ENCODE peak calls at places on chromosome 9, in ten cellular contexts. K, Y, G, N, Z, I, L, R, E and T are unnamed samples.

GRCh38 chr9:129481824-129482511 is 138.9 kb downstream of the C9orf50 start:
- DNase-seq in Z (no peak), N (peak), R (peak), L (peak), G (no peak), I (peak), Y (no peak), K (no peak), E (no peak), T (no peak)

GRCh38 chr9:89797970-89798369 is 193.2 kb downstream of the GADD45G start:
- DNase-seq in L (no peak), R (no peak), N (no peak), Z (no peak), I (no peak), G (no peak), Y (no peak), E (no peak), K (no peak), T (no peak)

GRCh38 chr9:4297795-4298254 is 2.0 kb downstream of the GLIS3 start:
- DNase-seq in R (peak), Y (peak), L (peak), Z (no peak), N (peak), K (peak), I (peak), E (no peak), G (peak), T (peak)

GRCh38 chr9:35272989-35273388 is 111.2 kb downstream of the UNC13B start:
- DNase-seq in K (no peak), I (peak), G (no peak), E (no peak), Z (no peak), R (no peak), Y (no peak), L (no peak), N (no peak), T (no peak)

GRCh38 chr9:108972186-108972585 is 38.0 kb downstream of the ABITRAM start:
- DNase-seq in I (no peak), Y (no peak), L (no peak), Z (no peak), R (no peak), G (no peak), K (no peak), N (no peak), E (no peak), T (no peak)

GRCh38 chr9:93585259-93585658 is 8.9 kb downstream of the PHF2 start:
- DNase-seq in L (no peak), E (no peak), Y (no peak), N (no peak), R (no peak), G (no peak), K (no peak), I (no peak), Z (no peak), T (no peak)

GRCh38 chr9:126375386-126375785 is 48.8 kb downstream of the MVB12B start:
- DNase-seq in Z (no peak), K (no peak), G (no peak), R (no peak), E (no peak), Y (no peak), L (no peak), N (no peak), I (peak), T (peak)

GRCh38 chr9:71895122-71895521 is 15.9 kb downstream of the ABHD17B start:
- DNase-seq in R (peak), E (peak), G (no peak), Z (no peak), N (no peak), L (no peak), I (peak), Y (no peak), K (no peak), T (no peak)

GRCh38 chr9:81861644-81862043 is 66.6 kb upstream of the SPATA31D4 start:
- DNase-seq in K (peak), N (no peak), I (peak), E (no peak), Z (no peak), L (no peak), R (peak), G (no peak), Y (no peak), T (no peak)

GRCh38 chr9:12956805-12957204 is 182.0 kb downstream of the LURAP1L start:
- DNase-seq in N (no peak), E (no peak), L (no peak), K (no peak), R (no peak), I (no peak), Y (no peak), Z (no peak), G (no peak), T (no peak)

GRCh38 chr9:104765138-104765537 is 1.2 kb downstream of the NIPSNAP3B start:
- DNase-seq in I (no peak), K (no peak), E (no peak), Y (no peak), N (no peak), Z (no peak), R (no peak), G (no peak), L (no peak), T (no peak)

GRCh38 chr9:34606908-34607307 is 5.0 kb downstream of the RPP25L start:
- DNase-seq in L (no peak), Z (no peak), R (no peak), I (no peak), Y (no peak), N (no peak), G (no peak), K (no peak), E (no peak), T (no peak)

GRCh38 chr9:120610975-120611689 is 31.2 kb upstream of the CDK5RAP2 start:
- DNase-seq in Z (no peak), K (no peak), G (no peak), Y (no peak), R (no peak), E (no peak), N (no peak), L (no peak), I (no peak), T (no peak)

GRCh38 chr9:11319477-11320060 is 706.8 kb upstream of the PTPRD start:
- DNase-seq in I (peak), K (no peak), E (peak), L (no peak), Y (no peak), Z (no peak), G (no peak), R (peak), N (no peak), T (peak)

GRCh38 chr9:99013550-99013949 is 69.8 kb downstream of the COL15A1 start:
- DNase-seq in L (no peak), Y (no peak), N (no peak), I (no peak), E (no peak), G (no peak), R (no peak), K (no peak), Z (no peak), T (no peak)

GRCh38 chr9:93899609-93900435 is 55.3 kb downstream of the BARX1 start:
- DNase-seq in R (no peak), Z (peak), E (no peak), Y (no peak), I (no peak), G (no peak), N (peak), K (no peak), L (no peak), T (no peak)

GRCh38 chr9:98807070-98807810 is at the start of gene GALNT12:
- DNase-seq in G (no peak), E (peak), N (no peak), Z (peak), K (peak), R (no peak), I (no peak), Y (peak), L (no peak), T (peak)

GRCh38 chr9:14415947-14416346 is 102.0 kb upstream of the NFIB start:
- DNase-seq in L (no peak), N (no peak), Z (no peak), I (peak), R (no peak), K (no peak), Y (no peak), E (no peak), G (no peak), T (no peak)

GRCh38 chr9:124657526-124657925 is 113.6 kb downstream of the NR6A1 start:
- DNase-seq in N (no peak), Y (no peak), E (no peak), G (no peak), R (no peak), Z (no peak), K (no peak), I (no peak), L (no peak), T (no peak)

GRCh38 chr9:114364123-114364522 is 23.7 kb downstream of the AKNA start:
- DNase-seq in I (peak), Y (no peak), K (no peak), R (peak), L (no peak), E (no peak), Z (no peak), G (no peak), N (no peak), T (no peak)

GRCh38 chr9:18658764-18659705 is 185.1 kb downstream of the ADAMTSL1 start:
- DNase-seq in Y (no peak), I (peak), K (no peak), L (no peak), E (no peak), R (peak), Z (no peak), G (no peak), N (no peak), T (no peak)

GRCh38 chr9:132040808-132041207 is 38.9 kb downstream of the MED27 start:
- DNase-seq in R (no peak), Z (no peak), N (no peak), K (no peak), I (no peak), L (no peak), G (no peak), Y (no peak), E (no peak), T (no peak)
- TF ChIP-seq CTCF in R (no peak), Z (no peak), N (no peak), K (no peak), I (no peak), L (no peak), G (no peak), Y (no peak), E (no peak), T (no peak)

GRCh38 chr9:123434619-123435240 is 78.7 kb downstream of the CRB2 start:
- DNase-seq in K (peak), Y (no peak), E (no peak), Z (no peak), G (no peak), L (no peak), I (no peak), R (no peak), N (no peak), T (peak)
- TF ChIP-seq CTCF in K (no peak), Y (no peak), E (no peak), Z (no peak), G (no peak), L (no peak), I (no peak), R (no peak), N (no peak), T (no peak)

GRCh38 chr9:15617782-15618181 is 64.9 kb downstream of the CCDC171 start:
- DNase-seq in I (no peak), N (no peak), L (no peak), R (no peak), K (no peak), Y (no peak), Z (no peak), G (no peak), E (no peak), T (no peak)

GRCh38 chr9:15618540-15619331 is 65.9 kb downstream of the CCDC171 start:
- DNase-seq in I (no peak), Y (no peak), Z (no peak), K (no peak), L (no peak), R (no peak), E (no peak), G (no peak), N (no peak), T (no peak)

DNA sequence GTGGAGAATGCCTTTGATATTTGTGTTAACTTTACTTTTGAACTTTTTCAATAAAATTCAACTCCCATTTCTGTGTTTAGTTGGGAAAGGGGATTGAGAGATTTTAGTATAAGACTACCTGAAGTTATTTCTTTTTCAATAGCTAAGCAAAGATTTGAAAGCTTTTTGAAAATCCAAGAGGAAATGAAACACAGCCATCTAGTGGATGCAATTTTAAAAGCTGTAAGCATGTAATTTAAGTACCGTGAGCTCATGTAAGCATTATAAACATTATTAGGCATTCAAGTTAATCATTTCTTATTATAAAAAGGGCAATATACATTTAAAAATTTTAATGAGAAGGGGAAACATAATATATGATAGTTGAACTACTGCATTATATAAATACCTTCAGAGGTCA is 69.8 kb downstream of the CCDC171 start:
- DNase-seq in Y (no peak), I (peak), E (peak), L (no peak), K (no peak), N (no peak), R (peak), G (no peak), Z (no peak), T (no peak)
- TF ChIP-seq CTCF in Y (peak), I (no peak), E (peak), L (peak), K (peak), N (peak), R (peak), G (no peak), Z (no peak), T (peak)

GRCh38 chr9:15512889-15513288 is 2.1 kb upstream of the PSIP1 start:
- DNase-seq in I (no peak), N (no peak), R (no peak), Z (no peak), Y (no peak), K (no peak), L (no peak), G (no peak), E (peak), T (no peak)

GRCh38 chr9:15509931-15510788 is 610 bp downstream of the PSIP1 start:
- DNase-seq in N (peak), R (peak), L (peak), K (peak), Y (peak), E (peak), I (peak), G (no peak), Z (no peak), T (peak)

GRCh38 chr9:15512204-15512603 is 1.4 kb upstream of the PSIP1 start:
- DNase-seq in I (no peak), Y (no peak), K (no peak), E (peak), L (no peak), R (no peak), G (no peak), N (no peak), Z (no peak), T (no peak)

GRCh38 chr9:15510789-15511575 is at the start of gene PSIP1:
- DNase-seq in I (peak), E (peak), K (peak), Z (peak), N (peak), G (peak), L (peak), Y (peak), R (peak), T (peak)

GRCh38 chr9:15513335-15513734 is 2.6 kb upstream of the PSIP1 start:
- DNase-seq in R (peak), L (no peak), Y (no peak), N (no peak), K (peak), G (no peak), Z (no peak), I (no peak), E (peak), T (no peak)
- TF ChIP-seq CTCF in R (no peak), L (no peak), Y (peak), N (no peak), K (no peak), G (no peak), Z (no peak), I (no peak), E (peak), T (no peak)

GRCh38 chr9:130729145-130729544 is 35.6 kb downstream of the EXOSC2 start:
- DNase-seq in Y (no peak), I (no peak), G (no peak), N (no peak), R (no peak), K (no peak), Z (no peak), E (no peak), L (no peak), T (no peak)

GRCh38 chr9:130731355-130731754 is 37.8 kb downstream of the EXOSC2 start:
- DNase-seq in G (no peak), Y (no peak), Z (no peak), E (no peak), R (no peak), I (no peak), L (no peak), N (no peak), K (no peak), T (no peak)

GRCh38 chr9:130732793-130733221 is 39.2 kb downstream of the EXOSC2 start:
- DNase-seq in E (no peak), Y (no peak), G (no peak), Z (no peak), I (no peak), L (no peak), N (no peak), R (no peak), K (no peak), T (no peak)

GRCh38 chr9:130728721-130729120 is 35.1 kb downstream of the EXOSC2 start:
- DNase-seq in Z (no peak), L (no peak), R (peak), Y (no peak), G (no peak), N (no peak), K (no peak), E (no peak), I (peak), T (no peak)

GRCh38 chr9:130732131-130732530 is 38.6 kb downstream of the EXOSC2 start:
- DNase-seq in E (no peak), G (no peak), L (no peak), Z (no peak), K (no peak), R (no peak), Y (no peak), I (peak), N (no peak), T (no peak)
- TF ChIP-seq CTCF in E (peak), G (no peak), L (peak), Z (no peak), K (peak), R (no peak), Y (no peak), I (no peak), N (peak), T (no peak)

DNA sequence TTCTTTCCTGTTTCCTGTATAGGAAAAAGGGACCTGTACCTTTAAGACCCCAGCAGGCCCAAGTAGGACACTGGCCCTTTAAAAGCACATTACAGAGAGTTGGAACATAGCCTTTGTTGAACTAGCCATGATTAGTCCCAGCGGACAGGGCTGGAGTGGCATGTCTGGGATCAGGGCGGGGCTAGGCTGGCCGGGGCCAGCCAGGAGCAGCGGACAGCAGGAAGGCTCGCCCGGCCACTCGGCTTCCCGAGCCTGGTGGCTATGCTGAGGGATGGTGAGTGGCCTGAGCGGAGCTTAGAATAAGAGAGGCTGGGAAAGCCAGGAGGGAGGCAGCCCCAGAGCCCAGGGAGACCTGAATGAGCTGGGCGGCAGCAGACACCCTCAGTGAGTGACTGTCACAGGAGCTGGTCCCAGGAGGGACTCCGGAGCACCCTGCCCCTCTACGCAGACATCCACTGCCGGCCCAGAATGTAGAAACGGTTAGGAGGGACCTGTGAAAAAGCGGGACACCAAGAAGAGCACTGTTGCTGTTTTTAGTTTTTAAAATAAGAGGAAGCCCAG is 92.1 kb downstream of the DAB2IP start:
- DNase-seq in Y (no peak), G (peak), L (peak), E (no peak), K (peak), N (peak), Z (no peak), I (peak), R (peak), T (peak)
- TF ChIP-seq CTCF in Y (no peak), G (peak), L (peak), E (no peak), K (no peak), N (peak), Z (no peak), I (no peak), R (no peak), T (no peak)

DNA sequence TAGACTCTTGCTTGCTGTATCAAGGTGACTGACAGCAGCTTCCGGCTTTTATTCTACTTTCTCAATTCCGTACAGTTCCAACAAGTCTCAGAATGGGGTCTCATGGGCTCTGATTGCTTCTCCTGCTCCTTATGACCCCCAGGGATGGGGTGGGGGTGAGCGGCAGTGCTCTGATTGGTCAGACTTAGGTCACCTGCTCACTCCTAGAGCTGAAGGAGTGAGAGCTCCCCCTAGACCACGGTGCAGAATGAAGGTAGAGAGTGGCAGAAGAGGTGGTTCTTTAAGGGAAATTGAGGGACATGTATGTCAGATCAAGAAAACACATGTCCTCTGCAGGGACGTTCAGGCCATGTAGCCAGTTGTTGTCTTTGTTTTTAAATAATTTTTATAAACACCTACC is 115.2 kb downstream of the C9orf152 start:
- DNase-seq in G (no peak), I (no peak), Y (no peak), Z (no peak), K (no peak), R (no peak), N (no peak), L (no peak), E (no peak), T (no peak)
- TF ChIP-seq CTCF in G (no peak), I (no peak), Y (no peak), Z (no peak), K (no peak), R (no peak), N (no peak), L (no peak), E (peak), T (no peak)

DNA sequence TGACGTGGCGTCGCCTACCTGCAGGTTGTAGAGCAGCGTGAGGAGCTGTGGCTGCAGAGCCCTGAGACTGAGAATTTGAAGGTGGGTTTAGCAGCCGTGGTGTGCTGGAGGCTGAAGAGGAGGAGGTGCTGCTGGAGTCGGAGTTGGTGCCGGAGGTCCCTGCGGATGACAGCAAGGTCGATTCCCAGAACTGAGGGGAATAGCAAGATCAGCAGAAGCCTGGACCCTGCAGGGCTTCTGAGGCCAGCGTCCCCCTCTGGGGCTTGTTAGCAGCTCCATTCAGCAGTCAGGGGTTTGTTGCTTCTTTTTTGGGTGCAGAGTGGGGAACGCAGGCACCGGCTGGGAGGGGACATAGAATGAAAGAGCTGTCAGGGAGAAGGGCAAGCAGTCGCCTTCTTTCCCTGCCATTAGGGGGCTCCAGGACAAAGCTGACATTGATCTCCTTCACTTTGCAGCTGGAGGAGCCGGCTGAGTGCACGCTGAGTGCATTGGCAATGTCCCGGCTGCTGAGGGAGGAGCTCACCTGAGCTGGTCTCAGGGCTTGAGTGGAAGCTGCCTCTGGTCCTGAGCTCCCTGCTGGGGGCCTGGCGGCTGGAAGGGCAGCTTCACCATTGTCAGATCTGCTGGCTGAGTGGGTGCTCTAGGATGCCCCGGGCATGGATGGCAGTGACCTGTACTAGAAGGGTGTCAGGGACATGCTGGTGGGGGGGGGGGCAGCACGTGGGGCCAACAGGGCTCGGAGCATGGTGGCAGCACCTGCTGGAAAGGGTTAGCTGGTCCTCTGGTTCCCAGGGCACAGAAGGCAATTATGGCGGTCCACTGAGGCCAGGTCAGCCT is 20.8 kb downstream of the OBP2B start:
- DNase-seq in N (no peak), L (no peak), Z (no peak), Y (peak), I (no peak), K (peak), G (no peak), R (peak), E (peak), T (peak)
- TF ChIP-seq CTCF in N (peak), L (peak), Z (no peak), Y (peak), I (no peak), K (peak), G (no peak), R (no peak), E (peak), T (no peak)